ENCODE peak calls at places on chromosomes 7 and 10, in six cellular contexts. H is upper lobe of right lung, Y is fibroblast of villous mesenchyme, L is brain microvascular endothelial cell, K is AG10803, E is kidney. X is an unnamed sample.

GRCh38 chr10:95388072-95388471 is 97.3 kb upstream of the PDLIM1 start:
- DNase-seq in H (no peak), Y (no peak), L (no peak), K (no peak), E (no peak), X (no peak)

GRCh38 chr7:77326131-77326530 is 90.0 kb downstream of the GSAP start:
- DNase-seq in H (no peak), Y (no peak), L (peak), K (no peak), E (no peak), X (no peak)

GRCh38 chr10:97522071-97522470 is 23.3 kb downstream of the UBTD1 start:
- DNase-seq in H (no peak), Y (no peak), L (no peak), K (no peak), E (no peak), X (no peak)

GRCh38 chr7:42208586-42208985 is 28.4 kb downstream of the GLI3 start:
- DNase-seq in H (no peak), Y (no peak), L (no peak), K (peak), E (no peak), X (no peak)

GRCh38 chr10:76035010-76035727 is 603.7 kb downstream of the LRMDA start:
- DNase-seq in H (no peak), Y (no peak), L (no peak), K (no peak), E (no peak), X (no peak)

GRCh38 chr7:90709501-90710465 is 113.7 kb downstream of the CDK14 start:
- DNase-seq in H (no peak), Y (peak), L (peak), K (peak), E (no peak), X (peak)

GRCh38 chr7:139212133-139212532 is 18.9 kb upstream of the UBN2 start:
- DNase-seq in H (no peak), Y (no peak), L (no peak), K (no peak), E (no peak), X (no peak)

GRCh38 chr10:5481121-5481520 is 18.2 kb downstream of the CALML5 start:
- DNase-seq in H (no peak), Y (no peak), L (no peak), K (no peak), E (no peak), X (no peak)

GRCh38 chr7:5443678-5444077 is 20.0 kb upstream of the TNRC18 start:
- DNase-seq in H (no peak), Y (no peak), L (no peak), K (no peak), E (no peak), X (no peak)

GRCh38 chr7:149495785-149496641 is 1.6 kb downstream of the ZNF746 start:
- DNase-seq in H (no peak), Y (peak), L (peak), K (peak), E (peak), X (peak)

GRCh38 chr7:21253740-21254687 is 173.9 kb upstream of the SP4 start:
- DNase-seq in H (no peak), Y (peak), L (peak), K (peak), E (no peak), X (peak)

GRCh38 chr10:43292745-43293676 is 26.1 kb upstream of the RASGEF1A start:
- DNase-seq in H (no peak), Y (peak), L (peak), K (peak), E (peak), X (peak)

GRCh38 chr10:129021597-129022304 is 445.3 kb upstream of the MGMT start:
- DNase-seq in H (no peak), Y (no peak), L (no peak), K (no peak), E (no peak), X (peak)

GRCh38 chr7:157046681-157047080 is 36.2 kb upstream of the MNX1 start:
- DNase-seq in H (no peak), Y (no peak), L (peak), K (peak), E (no peak), X (no peak)

GRCh38 chr7:2405601-2406345 is 2.4 kb downstream of the CHST12 start:
- DNase-seq in H (no peak), Y (no peak), L (no peak), K (peak), E (no peak), X (no peak)

GRCh38 chr7:102008535-102009262 is 191.3 kb downstream of the CUX1 start:
- DNase-seq in H (no peak), Y (no peak), L (no peak), K (no peak), E (peak), X (no peak)

GRCh38 chr10:69358148-69358795 is 58.4 kb downstream of the TACR2 start:
- DNase-seq in H (no peak), Y (no peak), L (no peak), K (no peak), E (no peak), X (no peak)
- TF ChIP-seq CTCF in H (no peak), Y (no peak), L (no peak), K (no peak), E (no peak), X (no peak)

GRCh38 chr10:48464871-48465736 is 139.8 kb downstream of the ARHGAP22 start:
- DNase-seq in H (peak), Y (no peak), L (no peak), K (no peak), E (peak), X (no peak)

GRCh38 chr10:48466611-48467240 is 138.1 kb downstream of the ARHGAP22 start:
- DNase-seq in H (peak), Y (no peak), L (no peak), K (no peak), E (peak), X (no peak)

GRCh38 chr10:48467669-48468068 is 137.2 kb downstream of the ARHGAP22 start:
- DNase-seq in H (no peak), Y (no peak), L (no peak), K (no peak), E (no peak), X (no peak)

GRCh38 chr10:48464121-48464870 is 140.6 kb downstream of the ARHGAP22 start:
- DNase-seq in H (peak), Y (no peak), L (no peak), K (no peak), E (peak), X (no peak)

DNA sequence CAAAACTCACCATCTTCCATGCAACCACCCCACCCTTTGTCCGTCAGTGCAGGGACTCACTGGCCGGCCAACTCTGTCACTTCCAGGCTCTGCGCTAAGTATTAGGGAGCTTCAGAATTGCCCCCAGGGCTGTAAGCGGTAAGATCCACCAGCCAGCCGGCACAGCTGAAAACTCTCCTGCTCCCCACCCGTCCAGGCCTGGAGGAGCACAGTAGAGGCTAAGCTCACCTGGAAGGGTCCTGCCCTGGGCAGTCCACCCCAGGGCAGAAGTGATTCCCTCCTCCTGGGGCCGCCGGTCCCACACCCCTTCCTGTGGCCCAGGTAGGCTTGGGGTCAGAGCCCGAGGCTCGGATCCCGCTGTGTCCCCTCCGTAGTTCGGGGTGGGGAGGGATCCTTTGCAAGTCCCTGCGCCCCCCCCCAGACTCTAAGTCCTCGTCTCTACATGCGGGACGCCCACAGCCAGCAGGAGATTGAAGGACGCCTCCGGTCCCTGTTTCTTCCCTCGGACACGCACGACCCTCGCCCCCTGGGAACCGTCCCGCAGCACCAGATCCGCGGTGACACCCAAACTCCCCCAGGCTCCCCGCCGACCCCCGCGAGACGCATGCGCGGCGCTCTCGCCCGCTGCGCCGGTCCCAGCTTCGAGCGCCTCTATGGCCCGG is 138.9 kb downstream of the ARHGAP22 start:
- DNase-seq in H (peak), Y (no peak), L (no peak), K (no peak), E (peak), X (no peak)
- H3K4me3 ChIP-seq in H (no peak), Y (no peak), L (peak), K (no peak), E (no peak), X (no peak)

GRCh38 chr7:128794020-128794419 is 2.3 kb downstream of the CCDC136 start:
- DNase-seq in H (no peak), Y (no peak), L (no peak), K (no peak), E (no peak), X (no peak)
- TF ChIP-seq CTCF in H (no peak), Y (no peak), L (peak), K (no peak), E (no peak), X (no peak)

DNA sequence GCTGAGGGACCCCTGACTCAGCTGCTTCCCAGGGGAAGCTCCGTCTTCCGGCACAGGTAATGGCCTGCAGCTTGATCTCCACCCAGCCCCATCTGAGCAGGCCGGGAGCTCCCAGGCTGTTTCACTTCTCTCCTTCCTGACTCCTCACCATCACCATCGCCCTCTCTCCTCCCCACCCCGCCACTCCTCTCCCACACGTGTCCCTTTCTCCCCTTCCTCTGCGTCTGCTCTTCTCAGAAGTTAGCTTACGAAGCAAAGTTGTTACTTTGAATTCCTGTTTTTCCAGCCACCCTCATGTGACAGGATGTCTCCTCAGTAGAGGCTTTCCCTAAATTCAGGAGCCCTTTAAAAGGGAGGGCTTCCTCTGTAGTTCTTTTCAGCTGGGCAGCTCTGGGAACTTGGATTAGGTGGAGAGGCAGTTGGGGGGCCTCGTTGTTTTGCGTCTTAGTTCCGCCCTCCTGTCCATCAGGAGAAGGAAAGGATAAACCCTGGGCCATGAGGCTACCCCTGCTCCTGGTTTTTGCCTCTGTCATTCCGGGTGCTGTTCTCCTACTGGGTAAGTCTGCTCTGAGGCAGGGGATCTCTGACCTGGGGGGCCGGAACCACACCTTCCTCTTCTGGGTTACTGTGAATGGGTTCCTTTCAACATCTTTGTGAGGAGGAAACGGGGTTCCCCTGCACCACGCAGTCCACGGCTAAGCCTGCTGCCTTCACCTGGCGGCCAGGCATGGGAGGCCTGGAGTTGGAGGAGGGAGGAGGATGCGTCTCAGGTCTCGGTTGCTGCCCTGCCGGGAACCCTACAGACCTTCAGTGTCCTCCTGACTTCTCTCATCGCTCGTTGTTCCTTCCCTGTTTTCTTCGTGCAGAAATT is at the start of gene MRC1:
- DNase-seq in H (peak), Y (no peak), L (no peak), K (no peak), E (peak), X (no peak)
- H3K4me3 ChIP-seq in H (peak), Y (no peak), L (no peak), K (no peak), E (peak), X (no peak)

DNA sequence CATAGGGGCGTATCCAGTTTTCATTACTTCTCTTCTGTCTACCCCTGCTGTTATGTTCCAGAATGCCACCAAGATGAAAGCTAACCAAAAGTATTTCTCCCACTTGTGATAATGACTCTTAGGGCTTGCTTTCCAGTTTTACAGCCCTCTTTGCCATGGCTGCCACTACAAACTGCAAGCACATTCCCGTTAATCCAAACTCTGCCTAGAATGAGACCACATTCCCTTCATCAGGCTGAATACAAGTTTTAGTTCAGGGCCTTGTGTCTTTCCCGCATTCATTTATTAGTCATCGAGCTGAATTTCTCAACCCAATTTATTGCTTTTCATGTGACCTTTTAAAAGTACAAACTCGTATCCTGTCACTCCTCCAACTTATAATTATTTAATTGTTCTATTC is 23.5 kb upstream of the CD36 start:
- DNase-seq in H (no peak), Y (peak), L (peak), K (peak), E (no peak), X (peak)
- TF ChIP-seq CTCF in H (no peak), Y (no peak), L (no peak), K (peak), E (no peak), X (no peak)

GRCh38 chr7:29864668-29865067 is 58.4 kb downstream of the WIPF3 start:
- DNase-seq in H (no peak), Y (no peak), L (no peak), K (no peak), E (no peak), X (peak)

GRCh38 chr7:29857654-29858053 is 51.3 kb downstream of the WIPF3 start:
- DNase-seq in H (no peak), Y (no peak), L (no peak), K (no peak), E (no peak), X (no peak)

GRCh38 chr7:29859089-29859488 is 52.8 kb downstream of the WIPF3 start:
- DNase-seq in H (no peak), Y (no peak), L (no peak), K (no peak), E (no peak), X (no peak)

GRCh38 chr7:29858080-29858951 is 52.0 kb downstream of the WIPF3 start:
- DNase-seq in H (no peak), Y (no peak), L (no peak), K (no peak), E (no peak), X (no peak)

GRCh38 chr7:29859491-29860180 is 53.3 kb downstream of the WIPF3 start:
- DNase-seq in H (no peak), Y (no peak), L (no peak), K (no peak), E (no peak), X (peak)
- H3K4me3 ChIP-seq in H (no peak), Y (no peak), L (no peak), K (no peak), E (no peak), X (no peak)

DNA sequence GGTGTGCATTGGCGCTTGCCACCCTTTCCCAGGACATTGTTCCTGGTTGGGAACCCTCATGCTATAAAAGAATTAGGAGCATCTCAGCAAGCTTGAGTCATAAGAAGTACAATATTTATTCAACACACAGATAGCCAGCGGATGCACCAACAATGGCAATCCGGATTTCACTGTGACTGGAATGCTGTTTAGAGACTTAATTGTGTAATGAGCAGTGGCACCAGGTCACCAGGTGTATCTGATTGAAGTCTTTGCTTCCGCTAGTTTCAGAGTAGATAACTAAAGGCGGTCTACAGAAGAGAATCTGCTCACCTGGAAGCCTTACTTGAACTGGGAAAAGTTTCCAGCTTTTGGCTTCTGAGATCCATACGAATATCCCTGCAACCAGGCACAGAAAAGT is 772.3 kb upstream of the GHITM start:
- DNase-seq in H (no peak), Y (no peak), L (no peak), K (no peak), E (no peak), X (no peak)
- TF ChIP-seq CTCF in H (no peak), Y (no peak), L (no peak), K (no peak), E (no peak), X (no peak)

X was measured in fibroblast of pulmonary artery.